ENCODE peak calls at places on chromosomes 1 and 21, in five cellular contexts. S, G, D, X and Q are unnamed samples.

GRCh38 chr1:99963041-99963795 is 6.6 kb upstream of the SLC35A3 start:
- DNase-seq in X (no peak), S (no peak), D (peak), G (no peak), Q (no peak)

GRCh38 chr21:38973552-38973951 is 167.8 kb downstream of the ETS2 start:
- DNase-seq in G (no peak), X (no peak), D (no peak), S (no peak), Q (no peak)

GRCh38 chr1:14366361-14367018 is 232.0 kb upstream of the KAZN start:
- DNase-seq in X (no peak), D (no peak), G (no peak), S (peak), Q (no peak)

GRCh38 chr1:212614398-212615091 is 6.0 kb downstream of the ATF3 start:
- DNase-seq in D (no peak), X (no peak), S (no peak), G (no peak), Q (no peak)

GRCh38 chr1:33687000-33687399 is 176.9 kb upstream of the HMGB4 start:
- DNase-seq in G (no peak), S (no peak), D (no peak), X (no peak), Q (no peak)

GRCh38 chr1:25743164-25744139 is 56.5 kb upstream of the SELENON start:
- DNase-seq in G (peak), X (no peak), S (no peak), D (no peak), Q (no peak)

GRCh38 chr1:40078512-40079333 is 18.3 kb downstream of the PPT1 start:
- DNase-seq in S (peak), G (no peak), X (peak), D (peak), Q (no peak)

GRCh38 chr1:64155285-64155684 is 48.1 kb upstream of the UBE2U start:
- DNase-seq in S (no peak), G (no peak), X (no peak), D (no peak), Q (no peak)

GRCh38 chr1:96559707-96560588 is 161.6 kb upstream of the PTBP2 start:
- DNase-seq in S (no peak), X (no peak), G (no peak), D (peak), Q (no peak)

GRCh38 chr1:119715542-119715941 is 3.8 kb downstream of the PHGDH start:
- DNase-seq in D (no peak), X (no peak), G (no peak), S (no peak), Q (no peak)

GRCh38 chr1:229225331-229225782 is 45.6 kb upstream of the RAB4A start:
- DNase-seq in X (no peak), G (no peak), D (no peak), S (no peak), Q (no peak)

GRCh38 chr1:229229721-229230135 is 41.2 kb upstream of the RAB4A start:
- DNase-seq in X (no peak), S (no peak), G (no peak), D (no peak), Q (no peak)

GRCh38 chr1:229228522-229228921 is 42.4 kb upstream of the RAB4A start:
- DNase-seq in G (no peak), D (no peak), X (no peak), S (no peak), Q (no peak)

GRCh38 chr1:229229137-229229720 is 41.7 kb upstream of the RAB4A start:
- DNase-seq in S (no peak), G (no peak), X (no peak), D (no peak), Q (no peak)

GRCh38 chr1:229227298-229227919 is 43.5 kb upstream of the RAB4A start:
- DNase-seq in X (peak), S (peak), G (peak), D (no peak), Q (peak)
- TF ChIP-seq CTCF in X (peak), S (peak), G (peak), D (peak), Q (peak)

GRCh38 chr1:77825356-77825709 is 45.9 kb downstream of the MIGA1 start:
- DNase-seq in G (no peak), S (no peak), X (peak), D (peak), Q (no peak)
- TF ChIP-seq CTCF in G (peak), S (no peak), X (peak), D (peak), Q (no peak)

DNA sequence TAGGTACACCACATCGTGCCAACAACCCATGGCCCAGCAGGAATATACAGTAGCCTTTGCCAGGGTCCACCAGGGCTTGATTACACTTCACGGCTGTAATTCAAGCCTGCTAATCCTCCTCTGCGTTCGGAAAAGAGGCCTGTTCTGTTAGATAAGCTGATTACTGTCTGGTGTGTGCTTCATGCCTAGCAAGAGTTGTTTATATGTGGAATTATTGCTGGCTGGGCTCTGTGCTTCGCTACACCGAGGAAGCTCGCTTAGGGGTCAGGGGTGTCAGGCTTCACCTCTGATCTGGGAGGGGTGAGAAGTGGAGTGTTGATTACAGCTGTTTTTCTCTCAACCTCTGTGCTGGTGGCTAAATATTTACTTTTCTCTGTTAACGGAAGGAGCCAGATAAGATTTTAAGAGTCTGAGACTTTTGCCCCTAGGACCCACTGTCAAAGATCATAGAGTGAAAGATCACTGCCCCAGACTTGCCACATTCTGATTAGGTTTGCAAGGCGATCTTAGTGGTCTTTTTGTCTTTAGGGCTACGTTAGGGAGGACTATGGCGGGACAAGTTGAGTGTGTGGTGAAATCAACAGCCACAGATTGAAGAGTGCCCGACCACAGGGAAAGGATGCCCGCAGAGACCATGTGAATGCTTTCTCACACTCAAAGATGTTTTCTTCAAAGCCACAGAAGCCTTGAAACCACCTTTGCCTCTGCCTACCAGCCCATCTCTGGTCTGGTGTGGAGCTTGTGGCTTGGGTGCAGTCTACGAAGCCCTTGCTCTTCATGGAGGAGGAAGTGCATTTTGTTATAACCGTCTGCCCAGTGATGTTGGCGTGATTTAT is 216.1 kb downstream of the PBX1 start:
- DNase-seq in G (no peak), D (no peak), S (no peak), X (no peak), Q (peak)
- TF ChIP-seq CTCF in G (no peak), D (no peak), S (no peak), X (no peak), Q (no peak)

DNA sequence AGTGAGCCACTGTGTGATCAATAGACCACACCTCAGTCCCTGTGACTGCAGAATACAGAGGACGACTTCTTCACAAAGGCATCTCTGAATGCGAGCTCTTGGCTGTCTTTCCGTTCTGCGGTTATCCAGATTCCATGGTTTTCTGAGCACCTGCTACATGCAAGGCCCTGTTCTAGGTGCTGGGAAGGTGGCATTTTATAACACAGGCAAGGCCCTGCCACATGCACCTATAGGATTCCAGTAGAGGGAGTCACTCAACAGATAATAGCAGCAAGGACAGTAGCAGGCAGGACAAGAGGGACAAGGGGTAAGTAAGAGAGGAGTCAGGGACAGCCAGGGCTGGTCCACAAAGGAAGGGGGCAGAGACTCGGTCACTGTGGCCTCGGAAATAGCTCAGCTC is 9.0 kb downstream of the URB1 start:
- DNase-seq in S (no peak), D (no peak), G (no peak), X (no peak), Q (no peak)
- TF ChIP-seq CTCF in S (no peak), D (no peak), G (no peak), X (no peak), Q (no peak)

DNA sequence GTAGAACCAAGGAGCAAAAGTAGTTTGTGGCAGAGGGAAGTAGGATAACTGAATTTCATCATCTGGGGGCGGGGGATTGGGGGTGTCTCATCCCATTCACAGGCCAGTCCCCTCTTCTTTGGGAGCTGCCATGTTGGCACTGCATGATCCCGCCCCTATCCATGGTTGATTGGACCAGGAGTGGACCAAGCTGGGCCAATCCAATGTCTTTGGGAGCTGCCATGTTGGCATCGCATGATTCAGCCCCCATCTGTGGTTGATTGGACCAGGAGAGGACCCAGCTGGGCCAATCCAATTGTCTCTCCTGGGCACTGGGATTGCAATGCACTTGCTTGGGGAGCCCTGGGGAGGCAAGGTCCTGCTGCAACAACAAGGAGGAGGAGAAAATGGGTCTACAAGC is 12.3 kb upstream of the ALPL start:
- DNase-seq in D (no peak), X (no peak), S (no peak), G (no peak), Q (no peak)
- TF ChIP-seq CTCF in D (no peak), X (no peak), S (no peak), G (no peak), Q (no peak)

GRCh38 chr1:201432814-201433213 is 11.3 kb upstream of the TNNI1 start:
- DNase-seq in X (no peak), D (no peak), G (no peak), S (no peak), Q (no peak)

GRCh38 chr1:201436969-201437368 is 15.4 kb upstream of the TNNI1 start:
- DNase-seq in D (no peak), S (no peak), G (no peak), X (no peak), Q (no peak)

GRCh38 chr1:201433609-201434008 is 12.1 kb upstream of the TNNI1 start:
- DNase-seq in S (no peak), G (no peak), X (no peak), D (no peak), Q (no peak)

GRCh38 chr1:201434266-201434665 is 12.7 kb upstream of the TNNI1 start:
- DNase-seq in D (no peak), X (no peak), G (no peak), S (no peak), Q (no peak)

GRCh38 chr1:201436461-201436860 is 14.9 kb upstream of the TNNI1 start:
- DNase-seq in S (peak), G (no peak), D (no peak), X (no peak), Q (no peak)
- TF ChIP-seq CTCF in S (no peak), G (no peak), D (peak), X (no peak), Q (no peak)

DNA sequence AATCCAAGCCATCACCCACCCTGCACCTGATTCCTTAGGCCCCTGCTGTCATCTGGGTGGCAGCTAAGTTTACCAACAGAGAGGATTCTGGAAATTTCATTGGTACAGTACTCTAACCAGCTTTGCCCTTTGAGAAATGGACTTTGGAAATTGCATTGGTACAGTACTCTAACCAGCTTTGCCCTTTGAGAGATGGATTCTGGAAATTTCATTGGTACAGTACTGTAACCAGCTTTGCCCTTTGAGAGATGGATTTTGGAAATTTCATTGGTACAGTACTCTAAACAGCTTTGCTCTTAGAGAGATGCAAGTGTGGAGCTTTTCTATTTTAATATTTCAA is 42.5 kb downstream of the MAB21L3 start:
- DNase-seq in X (no peak), S (no peak), G (no peak), D (no peak), Q (no peak)
- TF ChIP-seq CTCF in X (no peak), S (no peak), G (no peak), D (no peak), Q (no peak)

GRCh38 chr1:158039380-158039779 is 45.9 kb downstream of the KIRREL1 start:
- DNase-seq in D (no peak), X (no peak), S (no peak), G (no peak), Q (no peak)

GRCh38 chr1:158037876-158038359 is 44.5 kb downstream of the KIRREL1 start:
- DNase-seq in X (no peak), G (no peak), S (no peak), D (no peak), Q (no peak)

GRCh38 chr1:158035014-158035413 is 41.6 kb downstream of the KIRREL1 start:
- DNase-seq in G (no peak), S (no peak), D (no peak), X (no peak), Q (no peak)

GRCh38 chr1:158035976-158036583 is 42.6 kb downstream of the KIRREL1 start:
- DNase-seq in X (peak), S (no peak), G (no peak), D (no peak), Q (no peak)

DNA sequence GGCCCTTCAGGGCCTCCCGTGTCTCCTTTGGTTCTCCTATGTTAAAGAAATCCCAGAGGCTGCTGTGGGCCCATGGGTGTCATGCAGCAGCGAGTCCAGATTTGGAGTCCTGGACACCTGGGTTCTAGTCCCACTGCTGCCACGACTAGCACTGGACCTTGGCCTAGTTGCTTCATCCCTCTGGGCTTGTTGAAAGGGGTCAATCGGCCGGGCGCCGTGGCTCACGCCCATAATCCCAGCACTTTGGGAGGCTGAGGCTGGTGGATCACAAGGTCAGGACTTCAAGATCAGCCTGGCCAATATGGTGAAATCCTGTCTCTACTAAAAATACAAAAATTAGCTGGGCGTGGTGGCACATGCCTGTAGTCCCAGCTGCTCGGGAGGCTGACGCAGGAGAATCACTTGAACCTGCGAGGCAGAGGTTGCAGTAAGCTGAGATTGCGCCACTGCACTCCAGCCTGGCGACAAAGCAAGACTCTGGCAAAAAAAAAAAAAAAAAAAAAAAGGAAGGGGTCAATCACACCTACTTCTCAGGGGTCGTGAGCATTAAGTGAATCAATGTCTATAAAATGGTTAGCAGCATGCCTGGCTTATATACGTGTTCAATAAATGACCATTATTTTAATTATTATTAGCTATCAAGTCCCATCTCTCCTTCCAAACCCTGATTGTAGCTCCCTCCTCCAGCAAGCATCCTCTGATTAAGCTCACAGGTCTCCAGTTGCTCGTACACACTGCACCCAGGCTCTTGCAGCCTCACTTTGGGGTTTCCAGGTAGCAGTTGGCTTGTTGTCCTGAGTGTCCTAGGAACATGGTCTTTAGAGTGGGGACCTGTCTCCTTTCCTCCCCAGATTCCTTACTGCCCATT is 43.8 kb downstream of the KIRREL1 start:
- DNase-seq in X (no peak), S (no peak), D (no peak), G (peak), Q (no peak)
- TF ChIP-seq CTCF in X (no peak), S (no peak), D (no peak), G (no peak), Q (no peak)

GRCh38 chr1:155934097-155934932 is at the start of gene KHDC4:
- DNase-seq in X (peak), S (peak), G (peak), D (peak), Q (peak)
- TF ChIP-seq CTCF in X (no peak), S (no peak), G (no peak), D (no peak), Q (peak)

GRCh38 chr1:151905070-151905442 is 4.3 kb downstream of the THEM4 start:
- DNase-seq in G (no peak), S (no peak), D (no peak), X (no peak), Q (no peak)

GRCh38 chr1:151907363-151908139 is 1.8 kb downstream of the THEM4 start:
- DNase-seq in X (peak), S (no peak), G (no peak), D (no peak), Q (no peak)

GRCh38 chr1:151909167-151910149 is at the start of gene THEM4:
- DNase-seq in D (peak), S (peak), G (peak), X (peak), Q (peak)

GRCh38 chr1:151912973-151913372 is 3.7 kb upstream of the THEM4 start:
- DNase-seq in D (no peak), X (no peak), G (no peak), S (no peak), Q (no peak)

GRCh38 chr1:151908228-151908691 is 1.1 kb downstream of the THEM4 start:
- DNase-seq in X (peak), D (no peak), G (no peak), S (peak), Q (no peak)
- TF ChIP-seq CTCF in X (peak), D (no peak), G (no peak), S (no peak), Q (no peak)